ENCODE peak calls at places on chromosomes 3 and 15, in four cellular contexts. L is HepG2, G is K562, N is GM12878. F is an unnamed sample.

GRCh38 chr3:52833202-52833601 is 1.6 kb downstream of the MUSTN1 start:
- DNase-seq in G (no peak), N (no peak), L (no peak), F (no peak)

GRCh38 chr3:51819709-51820406 is 40.8 kb upstream of the IQCF6 start:
- DNase-seq in N (no peak), L (peak), G (peak), F (peak)

GRCh38 chr15:40092416-40093223 is 16.1 kb downstream of the BMF start:
- DNase-seq in N (no peak), L (peak), G (no peak), F (no peak)

GRCh38 chr3:184786271-184787010 is 25.5 kb upstream of the VPS8 start:
- DNase-seq in L (no peak), G (no peak), N (no peak), F (no peak)

GRCh38 chr3:121096968-121097367 is 189.0 kb downstream of the STXBP5L start:
- DNase-seq in L (no peak), G (no peak), N (no peak), F (no peak)

GRCh38 chr15:67117356-67117755 is 52.0 kb downstream of the SMAD3 start:
- DNase-seq in N (no peak), L (no peak), G (no peak), F (no peak)

GRCh38 chr3:177358085-177358967 is 161.0 kb upstream of the TBL1XR1 start:
- DNase-seq in L (peak), G (peak), N (peak), F (peak)

GRCh38 chr3:111903067-111903511 is 44.0 kb downstream of the PHLDB2 start:
- DNase-seq in N (no peak), L (no peak), G (no peak), F (no peak)

GRCh38 chr3:135503429-135504083 is 462.0 kb upstream of the PPP2R3A start:
- DNase-seq in N (peak), L (peak), G (peak), F (peak)

GRCh38 chr3:175255698-175256097 is 396.6 kb downstream of the NAALADL2 start:
- DNase-seq in N (no peak), L (no peak), G (no peak), F (no peak)

GRCh38 chr3:38950585-38950984 is 101.2 kb downstream of the SCN11A start:
- DNase-seq in G (no peak), L (no peak), N (no peak), F (no peak)

GRCh38 chr3:72739521-72740466 is 108.5 kb downstream of the SHQ1 start:
- DNase-seq in N (no peak), G (peak), L (no peak), F (no peak)

GRCh38 chr3:125154800-125155269 is 57.7 kb downstream of the SLC12A8 start:
- DNase-seq in L (no peak), N (no peak), G (no peak), F (no peak)
- TF ChIP-seq ETV6 in L (no peak), N (no peak), G (no peak), F (no peak)

GRCh38 chr15:88904808-88905327 is 8.3 kb downstream of the MFGE8 start:
- DNase-seq in G (peak), N (peak), L (peak), F (peak)
- TF ChIP-seq CBFB in G (no peak), N (no peak), L (no peak), F (no peak)

GRCh38 chr3:198080521-198081384 is 120.7 kb downstream of the LMLN start:
- DNase-seq in N (no peak), G (peak), L (peak), F (peak)
- TF ChIP-seq CTCF in N (peak), G (peak), L (peak), F (peak)

GRCh38 chr15:77143606-77144005 is 72.7 kb upstream of the TSPAN3 start:
- DNase-seq in G (no peak), N (no peak), L (no peak), F (no peak)
- TF ChIP-seq ETV6 in G (no peak), N (no peak), L (no peak), F (no peak)

GRCh38 chr3:37801966-37802365 is 59.7 kb upstream of the CTDSPL start:
- DNase-seq in N (no peak), G (no peak), L (no peak), F (no peak)

GRCh38 chr3:37808656-37809055 is 53.0 kb upstream of the CTDSPL start:
- DNase-seq in L (no peak), N (no peak), G (no peak), F (no peak)

GRCh38 chr3:37800022-37800493 is 61.6 kb upstream of the CTDSPL start:
- DNase-seq in G (no peak), L (no peak), N (no peak), F (no peak)

GRCh38 chr3:37806505-37807291 is 55.0 kb upstream of the CTDSPL start:
- DNase-seq in N (no peak), L (no peak), G (no peak), F (no peak)

GRCh38 chr3:37803726-37804469 is 57.8 kb upstream of the CTDSPL start:
- DNase-seq in G (no peak), N (no peak), L (no peak), F (no peak)
- TF ChIP-seq CBFB in G (no peak), N (no peak), L (no peak), F (no peak)